ENCODE peak calls at places on chromosomes 3 and 15, in six cellular contexts. V is neuronal stem cell, M is GM23248, K is fibroblast of lung, C is adipocyte, Q is NT2/D1. S is an unnamed sample.

GRCh38 chr3:115800489-115801080 is 177.3 kb downstream of the GAP43 start:
- DNase-seq in M (peak), Q (no peak), K (peak), C (peak), V (no peak), S (peak)

GRCh38 chr3:160801386-160802118 is 45.5 kb downstream of the PPM1L start:
- DNase-seq in Q (no peak), K (peak), C (peak), V (no peak), M (peak), S (no peak)

GRCh38 chr15:85649372-85649771 is 145.4 kb downstream of the KLHL25 start:
- DNase-seq in M (peak), C (peak), V (no peak), Q (peak), K (peak), S (peak)

GRCh38 chr3:60610441-60611112 is 640.7 kb downstream of the FHIT start:
- DNase-seq in V (no peak), C (peak), Q (no peak), K (peak), M (peak), S (peak)

GRCh38 chr15:88900309-88900981 is 5.1 kb upstream of the HAPLN3 start:
- DNase-seq in M (peak), K (peak), C (peak), Q (no peak), V (no peak), S (no peak)

GRCh38 chr3:118803096-118803476 is 231.6 kb downstream of the IGSF11 start:
- DNase-seq in K (no peak), V (no peak), M (no peak), C (no peak), Q (no peak), S (no peak)

GRCh38 chr3:196989721-196990262 is 21.2 kb upstream of the PIGZ start:
- DNase-seq in M (peak), V (no peak), Q (no peak), C (no peak), K (no peak), S (no peak)

GRCh38 chr3:197547618-197548017 is 8.2 kb downstream of the BDH1 start:
- DNase-seq in K (no peak), Q (no peak), V (no peak), M (no peak), C (no peak), S (no peak)

GRCh38 chr3:188389711-188390346 is 235.9 kb downstream of the LPP start:
- DNase-seq in C (no peak), M (peak), V (no peak), K (no peak), Q (no peak), S (peak)

GRCh38 chr3:114362815-114363214 is 69.0 kb downstream of the TIGIT start:
- DNase-seq in M (peak), V (no peak), K (peak), C (peak), Q (no peak), S (peak)

GRCh38 chr15:83287541-83288027 is 3.1 kb upstream of the BNC1 start:
- DNase-seq in M (peak), C (peak), V (no peak), K (peak), Q (no peak), S (peak)

GRCh38 chr3:100335137-100335833 is 728 bp downstream of the NIT2 start:
- DNase-seq in K (no peak), Q (peak), C (no peak), M (peak), V (no peak), S (peak)

GRCh38 chr3:58163234-58163633 is 47.5 kb downstream of the DNASE1L3 start:
- DNase-seq in V (no peak), Q (no peak), M (no peak), K (peak), C (no peak), S (no peak)

GRCh38 chr3:69292185-69292584 is 93.7 kb downstream of the FRMD4B start:
- DNase-seq in Q (no peak), C (no peak), M (no peak), V (no peak), K (no peak), S (peak)

GRCh38 chr15:67794832-67795574 is 30.3 kb upstream of the SKOR1 start:
- DNase-seq in Q (no peak), C (no peak), M (no peak), K (no peak), V (no peak), S (no peak)

GRCh38 chr15:40844543-40844981 is 714 bp downstream of the SPINT1 start:
- DNase-seq in M (peak), Q (no peak), V (no peak), K (peak), C (peak), S (no peak)

GRCh38 chr3:126019683-126020082 is 50.7 kb downstream of the ROPN1B start:
- DNase-seq in C (no peak), M (no peak), K (no peak), V (no peak), Q (no peak), S (no peak)
- H3K9ac ChIP-seq in C (no peak), M (no peak), K (no peak), V (no peak), Q (no peak), S (no peak)

DNA sequence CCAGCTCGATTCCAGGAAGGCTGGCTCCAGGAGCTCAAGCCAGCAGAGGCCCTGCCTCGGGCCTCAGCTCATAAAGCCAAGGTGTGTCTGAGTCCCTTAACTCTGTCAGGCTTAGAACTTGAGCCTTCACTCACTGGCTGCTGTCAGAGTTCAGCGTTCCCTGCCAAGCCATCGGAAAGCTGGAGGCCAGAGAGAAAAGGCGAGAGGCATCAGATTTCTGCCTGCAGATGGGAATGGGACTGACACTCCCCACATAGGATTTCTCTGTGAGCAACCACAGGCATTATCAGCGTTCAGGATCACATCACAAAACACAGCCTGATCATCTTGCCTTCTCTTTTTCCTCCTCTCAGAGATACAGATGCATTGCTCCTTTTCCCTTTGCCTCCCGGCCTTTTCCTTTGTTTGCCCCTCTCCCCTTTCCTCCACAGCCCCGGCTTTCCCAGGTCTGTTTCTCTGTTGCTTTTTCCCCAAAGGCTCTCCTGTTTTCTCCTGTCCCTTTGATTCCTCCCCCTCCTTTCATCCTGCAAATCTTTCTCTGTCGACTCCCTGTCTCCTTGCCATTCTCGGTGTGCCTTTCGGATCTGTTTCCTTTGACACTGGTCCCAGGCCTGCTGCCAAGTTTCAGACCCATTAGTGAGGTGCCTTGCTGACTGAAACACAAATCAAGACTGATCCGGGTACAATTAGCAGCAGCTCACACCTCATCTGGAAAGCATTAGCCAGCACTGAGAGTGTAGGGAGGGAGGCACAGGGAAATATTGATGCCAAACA is 44.5 kb upstream of the BOC start:
- DNase-seq in M (peak), C (peak), K (peak), V (peak), Q (no peak), S (peak)
- H3K4me3 ChIP-seq in M (peak), C (peak), K (no peak), V (no peak), Q (no peak), S (no peak)

DNA sequence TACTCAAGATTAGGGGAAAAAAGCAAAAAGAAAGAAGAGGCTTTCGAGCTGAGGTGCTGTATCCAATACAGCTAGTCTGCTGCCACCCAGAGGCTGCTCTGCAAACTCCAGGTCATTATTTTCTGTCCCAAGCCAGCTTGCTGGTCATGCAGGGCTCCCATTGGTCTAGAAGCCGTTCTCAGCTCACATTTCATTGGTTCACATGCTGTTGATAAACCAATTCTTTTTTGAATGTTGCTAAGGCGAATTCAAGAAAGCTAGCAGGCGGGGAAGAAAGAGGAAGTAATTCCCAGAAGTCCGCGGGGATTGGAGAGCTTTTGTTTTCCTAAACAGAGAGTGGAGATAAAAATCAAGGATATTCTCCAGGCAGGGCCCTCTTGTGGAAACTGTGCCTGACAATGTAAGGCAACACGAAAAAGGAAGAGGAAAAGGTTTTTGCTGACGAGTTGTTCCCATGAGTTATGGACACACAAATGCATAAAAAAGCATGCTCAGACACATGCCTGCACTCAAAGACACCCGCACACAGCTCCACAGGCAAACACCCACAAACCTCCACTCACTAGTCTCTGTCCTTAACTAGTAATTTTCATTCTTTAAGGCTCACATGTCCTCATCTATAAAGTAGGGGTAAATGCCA is 33.4 kb downstream of the FSTL1 start:
- DNase-seq in C (peak), M (peak), K (peak), Q (peak), V (peak), S (peak)
- H3K9ac ChIP-seq in C (peak), M (peak), K (no peak), Q (no peak), V (no peak), S (peak)

DNA sequence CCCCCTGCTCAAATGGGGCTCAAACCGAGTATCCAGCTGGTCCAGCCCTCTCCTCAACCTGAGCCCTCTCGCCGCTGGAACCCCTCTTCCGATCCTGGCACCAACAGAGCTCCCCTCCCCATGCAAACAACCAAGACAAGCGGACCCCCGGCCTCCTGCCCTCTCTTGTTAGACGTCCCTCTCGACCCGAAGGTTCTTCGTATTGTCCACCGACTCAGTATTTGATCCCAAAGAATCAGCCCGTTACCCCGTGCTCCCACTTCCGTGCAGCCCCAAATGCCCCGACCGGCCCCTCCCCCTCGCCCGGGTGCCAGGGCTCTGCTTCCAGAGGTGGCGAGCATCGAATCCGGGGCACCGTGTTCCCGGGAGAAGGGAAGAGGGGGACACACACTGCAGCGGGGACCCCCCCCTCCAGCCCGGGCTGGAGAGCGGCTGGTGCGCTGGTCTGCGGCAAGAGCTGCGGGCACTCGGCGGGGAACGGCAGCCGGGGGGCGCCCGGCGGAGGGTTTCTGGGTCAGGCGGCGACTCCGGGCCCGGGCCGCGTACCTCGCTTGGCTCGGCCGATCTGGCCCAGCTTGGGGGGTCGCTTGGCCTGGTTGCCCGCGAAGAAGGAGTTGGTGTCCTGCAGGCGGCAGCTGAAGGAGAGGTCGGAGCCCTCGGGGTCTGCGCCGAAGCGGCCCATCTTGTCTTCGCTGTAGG is 633 bp downstream of the CAMK2N2 start:
- DNase-seq in V (peak), C (peak), Q (no peak), M (peak), K (no peak), S (peak)
- H3K4me3 ChIP-seq in V (peak), C (peak), Q (peak), M (peak), K (no peak), S (peak)

GRCh38 chr3:29486087-29486486 is 205.2 kb downstream of the RBMS3 start:
- DNase-seq in K (peak), V (no peak), M (peak), C (no peak), Q (no peak), S (peak)

GRCh38 chr3:29481969-29482767 is 201.3 kb downstream of the RBMS3 start:
- DNase-seq in M (no peak), V (no peak), K (no peak), Q (no peak), C (no peak), S (no peak)

GRCh38 chr3:29478671-29479070 is 197.8 kb downstream of the RBMS3 start:
- DNase-seq in V (no peak), C (peak), Q (no peak), M (peak), K (peak), S (no peak)

GRCh38 chr3:29484633-29485032 is 203.8 kb downstream of the RBMS3 start:
- DNase-seq in V (no peak), Q (no peak), M (no peak), K (no peak), C (no peak), S (no peak)

GRCh38 chr3:29481249-29481648 is 200.4 kb downstream of the RBMS3 start:
- DNase-seq in K (no peak), M (no peak), C (no peak), V (no peak), Q (no peak), S (no peak)
- H3K9ac ChIP-seq in K (no peak), M (no peak), C (no peak), V (no peak), Q (no peak), S (no peak)

DNA sequence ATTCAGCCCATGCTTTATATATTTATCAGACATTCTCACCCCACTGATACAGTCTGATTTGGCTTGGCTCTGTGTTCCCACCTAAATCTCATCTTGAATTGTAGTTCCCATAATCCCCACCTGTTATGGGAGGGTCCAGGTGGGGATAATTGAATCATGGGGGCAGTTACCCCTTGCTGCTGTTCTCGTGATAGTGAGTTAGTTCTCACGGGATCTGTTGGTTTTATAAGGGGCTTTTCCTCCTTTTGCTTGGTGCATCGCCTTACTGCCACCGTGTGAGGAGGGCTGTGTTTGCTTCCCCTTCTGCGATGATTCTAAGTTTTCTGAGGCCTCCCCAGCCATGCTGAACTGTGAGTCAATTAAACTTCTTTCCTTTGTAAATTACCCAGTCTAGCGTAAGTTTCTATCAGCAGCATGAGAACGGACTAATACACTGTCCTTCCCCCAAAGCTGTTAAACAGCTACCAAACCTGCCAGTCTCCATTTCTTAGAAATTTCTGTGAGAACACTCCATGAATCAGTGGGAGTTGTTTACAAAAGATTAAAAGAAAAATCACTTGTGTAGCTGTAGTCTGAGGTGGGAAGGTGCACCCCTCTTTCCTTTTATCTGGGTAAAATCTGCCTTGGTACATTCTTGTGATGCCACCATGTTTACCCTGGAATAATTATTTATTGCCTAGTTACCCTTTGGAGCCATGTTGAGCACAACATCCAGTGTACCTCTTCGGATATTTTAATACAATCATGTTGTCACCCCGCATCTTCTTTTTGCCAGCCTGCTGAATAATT is 160.5 kb downstream of the THSD4 start:
- DNase-seq in Q (no peak), V (no peak), C (no peak), K (no peak), M (no peak), S (no peak)
- H3K4me3 ChIP-seq in Q (no peak), V (no peak), C (no peak), K (no peak), M (no peak), S (no peak)

DNA sequence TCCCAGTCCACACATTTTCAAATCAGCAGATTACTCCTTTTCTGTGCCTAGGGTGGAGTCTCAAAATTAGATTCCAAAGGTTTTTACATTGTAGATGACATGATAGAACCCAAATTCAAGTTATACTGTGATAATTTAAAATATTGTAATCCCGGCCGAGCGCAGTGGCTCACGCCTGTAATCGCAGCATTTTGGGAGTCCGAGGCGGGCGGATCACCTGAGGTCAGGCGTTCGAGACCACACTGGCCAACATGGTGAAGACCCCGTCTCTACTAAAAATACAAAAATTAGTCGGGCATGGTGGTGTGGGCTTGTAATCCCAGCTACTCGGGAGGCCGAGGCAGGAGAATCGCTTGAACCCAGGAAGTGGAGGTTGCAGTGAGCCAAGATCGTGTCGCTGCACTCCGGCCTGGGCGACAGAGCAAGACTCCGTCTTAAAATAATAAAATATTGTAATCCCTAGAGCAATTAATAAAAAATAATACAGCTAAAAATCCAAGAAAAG is 1.2 kb upstream of the CYFIP1 start:
- DNase-seq in K (no peak), Q (no peak), C (no peak), M (no peak), V (no peak), S (no peak)
- H3K9ac ChIP-seq in K (no peak), Q (peak), C (peak), M (no peak), V (no peak), S (peak)

GRCh38 chr3:11696054-11696453 is 52.3 kb upstream of the VGLL4 start:
- DNase-seq in C (no peak), M (peak), Q (no peak), V (no peak), K (no peak), S (no peak)

GRCh38 chr3:11699083-11699427 is 55.3 kb upstream of the VGLL4 start:
- DNase-seq in K (peak), Q (no peak), M (peak), V (no peak), C (peak), S (peak)

GRCh38 chr3:11703185-11703584 is 59.5 kb upstream of the VGLL4 start:
- DNase-seq in M (no peak), Q (no peak), V (no peak), C (no peak), K (no peak), S (no peak)

GRCh38 chr3:11698326-11699082 is 54.8 kb upstream of the VGLL4 start:
- DNase-seq in K (peak), M (peak), Q (no peak), C (peak), V (no peak), S (peak)
- H3K4me3 ChIP-seq in K (no peak), M (peak), Q (no peak), C (peak), V (no peak), S (no peak)

GRCh38 chr3:52892625-52893311 is 4.6 kb downstream of the STIMATE start:
- DNase-seq in C (no peak), Q (no peak), M (peak), K (no peak), V (no peak), S (no peak)
- H3K9ac ChIP-seq in C (peak), Q (no peak), M (peak), K (no peak), V (no peak), S (no peak)

GRCh38 chr15:95249524-95249923 is 1018.2 kb downstream of the MCTP2 start:
- DNase-seq in Q (no peak), V (no peak), K (no peak), M (no peak), C (peak), S (no peak)

GRCh38 chr15:95252404-95252803 is 1021.0 kb downstream of the MCTP2 start:
- DNase-seq in M (peak), Q (no peak), V (no peak), C (no peak), K (no peak), S (peak)

GRCh38 chr15:95247068-95247984 is 1016.0 kb downstream of the MCTP2 start:
- DNase-seq in V (no peak), M (peak), Q (no peak), K (peak), C (peak), S (peak)
- H3K4me3 ChIP-seq in V (no peak), M (peak), Q (no peak), K (no peak), C (peak), S (no peak)